ENCODE peak calls at places on chromosomes 11 and 22, in nine cellular contexts. S is IMR-90; P is hepatocyte; U is mesendoderm; C is CD8-positive, alpha-beta memory T cell; N is brain microvascular endothelial cell; T is fibroblast of lung; E is GM23248; G is lower leg skin. I is an unnamed sample.

GRCh38 chr11:123083623-123084029 is 21.7 kb upstream of the HSPA8 start:
- DNase-seq in S (peak; percentile 99), P (peak; percentile 88), E (peak; percentile 97), U (peak; percentile 74), T (peak; percentile 98), N (peak; percentile 99), C (peak; percentile 51), G (peak; percentile 93), I (peak; percentile 89)

GRCh38 chr11:12808519-12808918 is 134.3 kb downstream of the TEAD1 start:
- DNase-seq in G (no peak), C (no peak), U (no peak), P (no peak), T (peak; percentile 51), S (peak; percentile 76), E (peak; percentile 78), N (peak; percentile 56), I (no peak)

GRCh38 chr22:47607486-47607885 is 845.0 kb downstream of the TBC1D22A start:
- DNase-seq in C (no peak), E (no peak), U (no peak), N (no peak), G (peak; percentile 50), P (no peak), S (no peak), T (no peak), I (no peak)

GRCh38 chr11:121692236-121692635 is 239.5 kb upstream of the SORL1-AS1 start:
- DNase-seq in P (no peak), T (no peak), N (no peak), C (no peak), S (peak; percentile 20), G (no peak), U (no peak), E (no peak), I (no peak)

GRCh38 chr11:63239254-63239653 is 4.1 kb downstream of the SLC22A25 start:
- DNase-seq in P (no peak), U (no peak), G (no peak), N (no peak), E (no peak), C (no peak), S (no peak), T (no peak), I (no peak)

GRCh38 chr11:9760180-9760550 is 96.3 kb downstream of the SWAP70 start:
- DNase-seq in E (peak; percentile 97), N (peak; percentile 88), G (peak; percentile 98), C (no peak), S (peak; percentile 95), P (peak; percentile 43), U (no peak), T (peak; percentile 98), I (peak; percentile 71)

GRCh38 chr22:42820075-42820763 is 36.9 kb downstream of the ARFGAP3 start:
- DNase-seq in E (peak; percentile 87), U (peak; percentile 37), P (peak; percentile 49), N (peak; percentile 40), C (no peak), G (no peak), S (peak; percentile 93), T (peak; percentile 90), I (peak; percentile 27)

GRCh38 chr11:128532016-128532570 is 55.3 kb downstream of the ETS1 start:
- DNase-seq in N (no peak), U (no peak), G (no peak), T (no peak), P (no peak), E (no peak), S (no peak), C (no peak), I (no peak)

GRCh38 chr11:70828498-70829159 is 423.7 kb downstream of the SHANK2 start:
- DNase-seq in N (no peak), U (no peak), P (no peak), G (no peak), C (no peak), S (no peak), E (peak; percentile 23), T (no peak), I (no peak)

GRCh38 chr11:5380740-5381342 is 2.8 kb upstream of the OR51M1 start:
- DNase-seq in S (peak; percentile 77), G (no peak), E (peak; percentile 77), C (no peak), P (peak; percentile 79), T (peak; percentile 79), U (peak; percentile 86), N (peak; percentile 63), I (peak; percentile 49)

GRCh38 chr11:126654886-126655806 is 299.7 kb downstream of the ST3GAL4 start:
- DNase-seq in N (no peak), P (no peak), C (no peak), S (no peak), G (no peak), E (no peak), T (no peak), U (peak; percentile 40), I (no peak)

GRCh38 chr22:23269441-23270211 is 89.3 kb downstream of the BCR start:
- DNase-seq in C (no peak), G (no peak), S (no peak), P (no peak), T (no peak), U (peak; percentile 54), E (no peak), N (no peak), I (no peak)

GRCh38 chr11:65383778-65384177 is 1.3 kb upstream of the SLC25A45 start:
- DNase-seq in P (no peak), E (peak; percentile 21), S (no peak), N (no peak), G (no peak), T (no peak), C (no peak), U (no peak), I (no peak)

GRCh38 chr11:65382804-65383368 is 440 bp upstream of the SLC25A45 start:
- DNase-seq in U (no peak), E (no peak), N (no peak), T (no peak), S (no peak), G (no peak), P (no peak), C (no peak), I (peak; percentile 94)

GRCh38 chr11:65381721-65382035 is 768 bp downstream of the SLC25A45 start:
- DNase-seq in U (peak; percentile 94), P (no peak), G (no peak), T (peak; percentile 58), S (no peak), N (peak; percentile 68), C (peak; percentile 45), E (peak; percentile 72), I (peak; percentile 86)

GRCh38 chr11:65380460-65381126 is 1.9 kb downstream of the SLC25A45 start:
- DNase-seq in T (no peak), N (no peak), E (no peak), G (no peak), P (no peak), C (no peak), S (no peak), U (no peak), I (no peak)

DNA sequence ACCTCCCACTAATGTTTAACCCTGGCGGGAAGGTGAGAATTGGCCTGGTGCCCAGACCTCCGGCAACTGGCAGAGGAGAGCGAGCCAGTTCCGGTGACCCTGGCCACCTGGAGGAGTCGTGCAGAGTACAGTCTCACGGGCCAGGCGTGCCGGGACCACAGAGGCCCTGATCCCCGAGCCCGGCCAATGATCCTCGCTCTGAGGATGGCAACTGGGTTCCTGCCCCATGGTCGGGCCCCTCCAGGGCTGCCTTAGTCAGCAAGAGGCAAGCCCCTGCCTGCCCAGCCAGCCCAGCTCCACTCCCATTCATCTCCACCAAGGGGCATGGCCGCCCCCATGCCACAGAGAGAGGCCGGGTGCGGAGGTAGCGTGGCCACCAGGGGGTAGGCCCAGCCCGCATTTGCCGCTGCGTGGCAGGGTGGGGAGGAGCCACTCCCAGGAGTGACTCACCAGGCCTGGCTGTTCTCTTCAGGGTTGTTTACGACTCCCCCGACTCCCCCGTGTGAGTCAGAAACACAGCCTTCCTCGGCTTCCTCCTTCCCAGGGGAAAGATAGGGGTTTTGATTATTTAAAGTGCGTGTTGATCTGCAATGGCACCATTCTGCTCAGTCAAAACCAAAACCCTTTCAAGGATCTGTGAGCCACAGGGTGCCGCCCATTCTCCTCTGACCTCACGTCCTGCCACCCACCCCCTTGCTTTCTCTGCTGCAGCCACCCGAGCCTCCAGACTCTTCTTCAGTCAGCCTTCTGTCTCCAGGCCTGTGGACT is at the start of gene SLC25A45:
- DNase-seq in E (peak; percentile 99), S (peak; percentile 99), G (peak; percentile 98), N (peak; percentile 98), P (peak; percentile 97), C (peak; percentile 86), T (peak; percentile 99), U (peak; percentile 94), I (peak; percentile 92)
- H3K4me3 ChIP-seq in E (peak within 1 kb of the TSS; percentile 67), S (peak within 1 kb of the TSS; percentile 21), G (no peak within 1 kb of the TSS), N (peak within 1 kb of the TSS; percentile 38), P (no peak within 1 kb of the TSS), C (peak within 1 kb of the TSS; percentile 91), T (peak within 1 kb of the TSS; percentile 27), U (no peak within 1 kb of the TSS), I (peak within 1 kb of the TSS; percentile 53)

GRCh38 chr22:39649500-39650089 is 79.0 kb downstream of the CACNA1I start:
- DNase-seq in E (no peak), C (no peak), T (no peak), S (no peak), G (no peak), P (no peak), N (no peak), U (no peak), I (no peak)
- H3K4me3 ChIP-seq in E (no peak overlapping the region), C (no peak overlapping the region), T (no peak overlapping the region), S (no peak overlapping the region), G (no peak overlapping the region), P (no peak overlapping the region), N (no peak overlapping the region), U (no peak overlapping the region), I (no peak overlapping the region)

GRCh38 chr22:19082793-19083192 is 39.4 kb downstream of the DGCR2 start:
- DNase-seq in U (no peak), T (no peak), S (no peak), N (no peak), G (no peak), E (no peak), P (no peak), C (no peak), I (no peak)

GRCh38 chr22:19085233-19086043 is 36.8 kb downstream of the DGCR2 start:
- DNase-seq in N (peak; percentile 25), S (peak; percentile 52), E (peak; percentile 56), C (no peak), G (peak; percentile 62), T (peak; percentile 51), P (peak; percentile 41), U (peak; percentile 60), I (no peak)

GRCh38 chr22:19088866-19089595 is 33.2 kb downstream of the DGCR2 start:
- DNase-seq in C (no peak), U (no peak), T (no peak), E (no peak), N (no peak), P (no peak), S (no peak), G (peak; percentile 76), I (no peak)

GRCh38 chr22:19086944-19087343 is 35.3 kb downstream of the DGCR2 start:
- DNase-seq in N (peak; percentile 45), P (no peak), G (no peak), E (peak; percentile 70), S (peak; percentile 69), U (no peak), C (no peak), T (peak; percentile 46), I (no peak)

GRCh38 chr22:19086417-19086816 is 35.8 kb downstream of the DGCR2 start:
- DNase-seq in U (no peak), C (no peak), P (no peak), T (no peak), S (no peak), E (no peak), N (no peak), G (no peak), I (no peak)
- H3K4me3 ChIP-seq in U (no peak overlapping the region), C (no peak overlapping the region), P (no peak overlapping the region), T (no peak overlapping the region), S (no peak overlapping the region), E (no peak overlapping the region), N (no peak overlapping the region), G (no peak overlapping the region), I (no peak overlapping the region)

GRCh38 chr11:112751312-112751711 is 209.9 kb upstream of the NCAM1 start:
- DNase-seq in C (no peak), S (no peak), P (no peak), T (no peak), E (no peak), U (no peak), G (no peak), N (no peak), I (no peak)
- H3K4me3 ChIP-seq in C (no peak overlapping the region), S (no peak overlapping the region), P (no peak overlapping the region), T (no peak overlapping the region), E (no peak overlapping the region), U (no peak overlapping the region), G (no peak overlapping the region), N (no peak overlapping the region), I (no peak overlapping the region)